ENCODE peak calls at places on chromosome 1, in four cellular contexts. F is suprapubic skin; V is tibial artery; Z is CD8-positive, alpha-beta memory T cell. Y is an unnamed sample.
A peak's percentile ranks its signal among the peaks of the same experiment; 100 is the strongest.

GRCh38 chr1:150579955-150580642 is 689 bp upstream of the MCL1 start:
- DNase-seq in F (no peak), V (no peak), Z (no peak), Y (no peak)

GRCh38 chr1:17858027-17858426 is 102.9 kb downstream of the ACTL8 start:
- DNase-seq in F (no peak), V (no peak), Z (no peak), Y (no peak)

GRCh38 chr1:103496014-103496635 is 29.4 kb upstream of the RNPC3 start:
- DNase-seq in F (no peak), V (no peak), Z (no peak), Y (no peak)

GRCh38 chr1:157488160-157488559 is 64.2 kb downstream of the FCRL5 start:
- DNase-seq in F (no peak), V (no peak), Z (no peak), Y (no peak)

GRCh38 chr1:51690285-51690961 is 73.5 kb downstream of the OSBPL9 start:
- DNase-seq in F (no peak), V (no peak), Z (no peak), Y (no peak)

GRCh38 chr1:85672031-85672430 is 36.2 kb downstream of the ZNHIT6 start:
- DNase-seq in F (no peak), V (no peak), Z (no peak), Y (no peak)

GRCh38 chr1:186330758-186331157 is 44.3 kb downstream of the TPR start:
- DNase-seq in F (no peak), V (no peak), Z (no peak), Y (no peak)

GRCh38 chr1:42852608-42852980 is 6.2 kb downstream of the ZNF691 start:
- DNase-seq in F (no peak), V (no peak), Z (no peak), Y (no peak)

GRCh38 chr1:38285807-38286530 is 239.4 kb upstream of the POU3F1 start:
- DNase-seq in F (no peak), V (no peak), Z (no peak), Y (no peak)

GRCh38 chr1:207845109-207845508 is 65.8 kb downstream of the CD34 start:
- DNase-seq in F (no peak), V (peak; percentile 14), Z (no peak), Y (no peak)

GRCh38 chr1:66273674-66274073 is 260.3 kb upstream of the SGIP1 start:
- DNase-seq in F (no peak), V (no peak), Z (no peak), Y (no peak)

GRCh38 chr1:25873120-25873519 is 2.4 kb downstream of the PAQR7 start:
- DNase-seq in F (no peak), V (no peak), Z (no peak), Y (no peak)

GRCh38 chr1:94669213-94669612 is 127.7 kb upstream of the F3 start:
- DNase-seq in F (no peak), V (no peak), Z (no peak), Y (no peak)

GRCh38 chr1:91805343-91805801 is 80.6 kb downstream of the TGFBR3 start:
- DNase-seq in F (no peak), V (no peak), Z (peak; percentile 7), Y (no peak)

GRCh38 chr1:242467556-242468145 is 56.8 kb downstream of the PLD5 start:
- DNase-seq in F (no peak), V (peak; percentile 60), Z (no peak), Y (peak; percentile 79)

GRCh38 chr1:4261327-4261726 is 361.3 kb upstream of the C1orf174 start:
- DNase-seq in F (no peak), V (no peak), Z (no peak), Y (no peak)

GRCh38 chr1:236686815-236687160 is 489 bp downstream of the ACTN2 start:
- DNase-seq in F (no peak), V (no peak), Z (no peak), Y (peak; percentile 12)

GRCh38 chr1:184935919-184936798 is 38.1 kb downstream of the NIBAN1 start:
- DNase-seq in F (no peak), V (no peak), Z (no peak), Y (no peak)

GRCh38 chr1:147334292-147334691 is 91.8 kb downstream of the CHD1L start:
- DNase-seq in F (no peak), V (no peak), Z (no peak), Y (no peak)

GRCh38 chr1:54297596-54298283 is 97.8 kb downstream of the MRPL37 start:
- DNase-seq in F (no peak), V (no peak), Z (no peak), Y (peak; percentile 69)

GRCh38 chr1:241834733-241835377 is 13.1 kb upstream of the EXO1 start:
- DNase-seq in F (no peak), V (no peak), Z (no peak), Y (no peak)

GRCh38 chr1:45394342-45394741 is 54.1 kb upstream of the MUTYH start:
- DNase-seq in F (no peak), V (no peak), Z (no peak), Y (no peak)

GRCh38 chr1:63670164-63670563 is 77.0 kb downstream of the PGM1 start:
- DNase-seq in F (no peak), V (no peak), Z (no peak), Y (no peak)

GRCh38 chr1:205541161-205541886 is 36.9 kb downstream of the CDK18 start:
- DNase-seq in F (peak; percentile 38), V (no peak), Z (no peak), Y (peak; percentile 0)

GRCh38 chr1:97091679-97092078 is 370.1 kb downstream of the PTBP2 start:
- DNase-seq in F (no peak), V (no peak), Z (no peak), Y (no peak)

GRCh38 chr1:167993720-167994119 is 56.8 kb upstream of the MPC2 start:
- DNase-seq in F (no peak), V (no peak), Z (no peak), Y (no peak)

GRCh38 chr1:232622378-232622777 is 7.6 kb downstream of the SIPA1L2 start:
- DNase-seq in F (no peak), V (no peak), Z (no peak), Y (no peak)

GRCh38 chr1:225794954-225795353 is 15.0 kb upstream of the EPHX1 start:
- DNase-seq in F (no peak), V (no peak), Z (no peak), Y (no peak)
- H3K9me3 ChIP-seq in F (no peaks in the 10 kb centered on the region), V (no peaks in the 10 kb centered on the region), Z (no peaks in the 10 kb centered on the region), Y (no peaks in the 10 kb centered on the region)

GRCh38 chr1:197222780-197223179 is 45.3 kb upstream of the CRB1 start:
- DNase-seq in F (no peak), V (no peak), Z (no peak), Y (no peak)
- H3K9me3 ChIP-seq in F (no peaks in the 10 kb centered on the region), V (no peaks in the 10 kb centered on the region), Z (no peaks in the 10 kb centered on the region), Y (no peaks in the 10 kb centered on the region)

GRCh38 chr1:2879591-2879990 is 78.1 kb upstream of the TTC34 start:
- DNase-seq in F (no peak), V (no peak), Z (no peak), Y (no peak)

GRCh38 chr1:2877391-2877790 is 75.9 kb upstream of the TTC34 start:
- DNase-seq in F (no peak), V (no peak), Z (no peak), Y (no peak)

GRCh38 chr1:2878591-2878990 is 77.1 kb upstream of the TTC34 start:
- DNase-seq in F (no peak), V (no peak), Z (no peak), Y (no peak)

GRCh38 chr1:2880086-2880485 is 78.6 kb upstream of the TTC34 start:
- DNase-seq in F (no peak), V (no peak), Z (no peak), Y (no peak)

DNA sequence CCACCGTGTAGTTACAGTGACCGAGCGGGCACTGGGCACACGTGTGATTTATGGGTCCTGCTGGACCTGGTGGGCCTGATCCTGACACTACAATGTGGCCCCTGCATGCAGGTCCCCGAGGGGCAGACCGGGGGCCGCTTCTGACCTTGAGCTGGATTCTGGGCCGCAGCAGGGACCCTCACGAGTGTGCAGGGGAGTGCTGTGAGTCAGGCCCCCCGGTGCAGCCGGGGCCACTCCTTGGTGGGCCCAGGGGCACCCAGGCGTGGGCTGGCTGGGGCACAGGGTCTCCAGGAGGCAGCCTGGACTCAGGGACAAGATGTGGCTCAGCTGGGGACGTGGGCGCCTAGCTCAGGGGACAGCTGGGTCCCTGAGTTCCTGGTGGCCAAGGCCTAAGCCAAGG is 77.5 kb upstream of the TTC34 start:
- DNase-seq in F (no peak), V (no peak), Z (no peak), Y (no peak)
- H3K9me3 ChIP-seq in F (no peaks in the 10 kb centered on the region), V (no peaks in the 10 kb centered on the region), Z (no peaks in the 10 kb centered on the region), Y (no peaks in the 10 kb centered on the region)

GRCh38 chr1:112369389-112370285 is 26.4 kb upstream of the CTTNBP2NL start:
- DNase-seq in F (peak; percentile 92), V (peak; percentile 84), Z (peak; percentile 76), Y (peak; percentile 92)
- H3K9me3 ChIP-seq in F (no peaks in the 10 kb centered on the region), V (no peaks in the 10 kb centered on the region), Z (no peaks in the 10 kb centered on the region), Y (no peaks in the 10 kb centered on the region)

DNA sequence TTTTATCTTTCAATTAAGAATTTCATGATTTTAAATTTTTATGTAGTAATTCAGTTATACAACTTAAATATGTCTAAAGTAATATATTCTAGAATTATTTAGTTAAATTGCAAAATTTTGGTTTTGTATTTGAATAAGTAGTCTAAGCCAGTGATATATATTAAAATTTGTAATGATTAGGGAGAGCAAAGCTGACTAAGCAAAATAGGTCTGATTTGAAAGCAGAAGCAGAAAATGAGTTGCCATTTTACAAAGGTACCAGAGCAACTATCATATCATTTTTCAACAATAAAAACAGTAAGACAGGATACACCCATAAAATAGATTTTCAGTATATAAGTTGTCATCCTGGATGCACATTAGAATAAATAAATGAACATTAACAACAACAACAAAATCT is 177.9 kb downstream of the COP1 start:
- DNase-seq in F (no peak), V (no peak), Z (no peak), Y (no peak)
- H3K9me3 ChIP-seq in F (no peaks in the 10 kb centered on the region), V (no peaks in the 10 kb centered on the region), Z (no peaks in the 10 kb centered on the region), Y (no peaks in the 10 kb centered on the region)

DNA sequence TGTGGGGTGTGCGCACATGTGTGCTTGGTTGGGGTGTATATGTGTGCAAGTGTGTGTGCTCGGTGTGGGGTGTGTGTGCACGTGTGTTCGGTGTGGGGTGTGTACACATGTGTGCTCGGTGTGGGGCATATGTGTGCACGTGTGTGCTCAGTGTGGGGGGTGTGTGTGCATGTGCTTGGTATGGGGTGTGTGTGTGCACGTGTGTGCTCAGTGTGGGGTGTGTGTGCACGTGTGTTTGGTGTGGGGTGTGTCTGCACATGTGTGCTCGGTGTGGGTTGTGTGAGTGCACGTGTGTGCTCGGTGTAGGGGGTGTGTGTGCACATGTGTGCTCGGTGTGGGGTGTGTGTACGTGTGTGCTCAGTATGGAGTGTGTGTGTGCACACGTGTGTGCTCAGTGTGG is 77.5 kb downstream of the PRDM16 start:
- DNase-seq in F (no peak), V (no peak), Z (no peak), Y (no peak)
- H3K9me3 ChIP-seq in F (no peaks in the 10 kb centered on the region), V (no peaks in the 10 kb centered on the region), Z (no peaks in the 10 kb centered on the region), Y (no peaks in the 10 kb centered on the region)

Y was measured in BE2C.